ENCODE peak calls at places on chromosomes 6 and 20, in five cellular contexts. R is colonic mucosa, I is AG04450, V is fibroblast of lung, L is right cardiac atrium. Y is an unnamed sample. For H3K9me3, the result is how much of the 10 kb centered on the place peaks cover.

GRCh38 chr6:19983374-19983773 is 146.2 kb downstream of the ID4 start:
- DNase-seq in R (no peak), I (no peak), L (no peak), V (no peak), Y (no peak)

GRCh38 chr6:163661271-163661671 is 246.8 kb downstream of the QKI start:
- DNase-seq in I (no peak), L (peak), V (no peak), R (no peak), Y (no peak)

GRCh38 chr6:48869595-48869994 is 593.5 kb downstream of the MMUT start:
- DNase-seq in R (no peak), I (no peak), L (no peak), V (no peak), Y (no peak)

GRCh38 chr20:45629496-45630100 is at the start of gene WFDC10A:
- DNase-seq in L (no peak), I (no peak), V (peak), R (peak), Y (peak)

GRCh38 chr6:16483315-16483875 is 245.0 kb downstream of the GMPR start:
- DNase-seq in I (no peak), L (no peak), V (no peak), R (no peak), Y (no peak)

GRCh38 chr6:159044899-159045727 is at the start of gene TAGAP:
- DNase-seq in I (no peak), L (peak), V (no peak), R (peak), Y (peak)

GRCh38 chr6:17758113-17758512 is 51.4 kb upstream of the NUP153 start:
- DNase-seq in V (no peak), I (no peak), R (no peak), L (no peak), Y (no peak)

GRCh38 chr6:121961726-121962125 is 437.7 kb upstream of the HSF2 start:
- DNase-seq in I (no peak), V (no peak), R (no peak), L (no peak), Y (no peak)

GRCh38 chr6:17584241-17584803 is 15.8 kb upstream of the FAM8A1 start:
- DNase-seq in V (peak), R (no peak), I (peak), L (no peak), Y (peak)

GRCh38 chr6:33799714-33800113 is 4.1 kb downstream of the MLN start:
- DNase-seq in R (no peak), I (no peak), L (no peak), V (no peak), Y (no peak)

GRCh38 chr6:150684161-150684560 is 84.5 kb downstream of the PLEKHG1 start:
- DNase-seq in V (no peak), I (no peak), R (no peak), L (no peak), Y (no peak)

GRCh38 chr6:27250277-27250954 is 2.9 kb downstream of the PRSS16 start:
- DNase-seq in R (no peak), V (no peak), L (no peak), I (no peak), Y (no peak)

GRCh38 chr6:100269189-100269588 is 195.5 kb downstream of the SIM1 start:
- DNase-seq in R (no peak), I (peak), V (peak), L (no peak), Y (peak)

GRCh38 chr20:3771552-3772058 is 4.1 kb upstream of the ADISSP start:
- DNase-seq in V (no peak), R (no peak), L (no peak), I (no peak), Y (no peak)

GRCh38 chr6:141914646-141915045 is 218.1 kb upstream of the GJE1 start:
- DNase-seq in R (no peak), V (no peak), I (no peak), L (no peak), Y (no peak)

GRCh38 chr6:13813621-13814175 is 659 bp downstream of the MCUR1 start:
- DNase-seq in I (peak), R (peak), L (peak), V (peak), Y (peak)

GRCh38 chr6:52284131-52284459 is 447 bp downstream of the MCM3 start:
- DNase-seq in I (no peak), R (peak), V (no peak), L (peak), Y (no peak)

GRCh38 chr6:2237001-2237400 is 8.4 kb downstream of the GMDS start:
- DNase-seq in L (no peak), V (peak), R (no peak), I (peak), Y (peak)

GRCh38 chr6:156434795-156435190 is 342.4 kb upstream of the ARID1B start:
- DNase-seq in L (no peak), R (no peak), V (no peak), I (no peak), Y (no peak)

GRCh38 chr6:156437084-156437879 is 339.9 kb upstream of the ARID1B start:
- DNase-seq in L (no peak), R (peak), I (no peak), V (no peak), Y (no peak)

GRCh38 chr6:156438519-156438918 is 338.7 kb upstream of the ARID1B start:
- DNase-seq in L (no peak), R (no peak), I (no peak), V (no peak), Y (no peak)

DNA sequence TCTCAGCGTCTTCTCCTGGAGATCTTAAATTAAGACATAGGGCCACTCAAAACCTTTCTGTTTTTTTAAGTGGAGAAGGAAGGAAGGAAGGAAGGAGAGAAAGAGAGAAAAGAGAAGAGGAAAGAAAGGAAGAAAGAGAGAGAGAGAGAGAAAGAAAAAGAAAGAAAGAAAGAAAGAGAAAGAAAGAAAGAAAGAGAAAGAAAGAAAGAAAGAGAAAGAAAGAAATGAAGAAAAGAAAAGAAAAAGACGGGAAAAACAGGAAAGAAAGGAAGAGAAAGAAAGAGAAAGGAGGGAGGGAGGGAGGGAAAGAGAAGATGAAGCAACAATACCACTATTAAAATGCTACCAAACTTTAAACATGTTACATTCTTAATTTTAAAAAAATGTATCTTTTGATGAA is 336.5 kb upstream of the ARID1B start:
- DNase-seq in R (no peak), I (no peak), L (no peak), V (no peak), Y (no peak)
- H3K4me3 ChIP-seq in R (no peak), I (no peak), L (no peak), V (no peak), Y (no peak)

DNA sequence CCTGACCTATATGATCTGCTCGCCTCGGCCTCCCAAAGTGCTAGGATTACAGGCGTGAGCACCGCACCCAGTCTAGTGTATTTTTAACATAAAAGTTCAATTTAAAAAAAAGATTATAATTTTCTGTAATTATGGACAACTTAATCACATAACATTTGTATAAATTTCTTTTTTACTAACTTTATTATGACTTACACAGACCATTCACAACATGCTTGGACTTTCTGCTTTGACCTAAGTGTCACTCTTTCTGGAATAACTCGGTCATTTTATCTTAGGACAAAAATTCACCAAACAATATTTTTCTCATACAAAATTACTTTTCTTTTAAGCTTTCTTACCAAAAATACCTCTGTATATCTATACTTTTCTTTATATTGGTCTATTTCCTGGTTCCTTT is 15.4 kb upstream of the IL22RA2 start:
- DNase-seq in I (no peak), V (peak), R (no peak), L (no peak), Y (no peak)
- H3K9me3 ChIP-seq in I (under half), V (under half), R (under half), L (under half), Y (under half)

GRCh38 chr6:56246544-56246940 is 838 bp downstream of the COL21A1 start:
- DNase-seq in I (no peak), V (no peak), L (no peak), R (no peak), Y (no peak)
- H3K4me3 ChIP-seq in I (no peak), V (peak), L (peak), R (peak), Y (peak)

GRCh38 chr20:24862606-24863005 is 86.5 kb upstream of the CST7 start:
- DNase-seq in L (no peak), R (no peak), I (no peak), V (no peak), Y (no peak)
- H3K9me3 ChIP-seq in L (under half), R (under half), I (under half), V (under half), Y (under half)

GRCh38 chr20:842547-842940 is 9.0 kb downstream of the FAM110A start:
- DNase-seq in R (no peak), I (no peak), L (no peak), V (no peak), Y (no peak)
- H3K4me3 ChIP-seq in R (no peak), I (no peak), L (no peak), V (no peak), Y (no peak)

Y was measured in adipocyte.